ENCODE peak calls at places on chromosome 15, in five cellular contexts. F is A549, M is IMR-90, C is HepG2, Y is K562. O is an unnamed sample.

GRCh38 chr15:92645051-92645631 is 10.4 kb downstream of the FAM174B start:
- DNase-seq in C (no peak), Y (no peak), F (no peak), M (no peak), O (no peak)

GRCh38 chr15:65423977-65424679 is 1.4 kb upstream of the IGDCC4 start:
- DNase-seq in M (peak; percentile 51), C (no peak), F (no peak), Y (peak; percentile 69), O (no peak)

GRCh38 chr15:66931768-66932633 is 133.4 kb upstream of the SMAD3 start:
- DNase-seq in M (peak; percentile 63), Y (peak; percentile 57), C (peak; percentile 91), F (peak; percentile 96), O (no peak)

GRCh38 chr15:73983211-73983727 is 8.8 kb downstream of the STOML1 start:
- DNase-seq in Y (no peak), M (peak; percentile 77), C (no peak), F (no peak), O (no peak)

GRCh38 chr15:40558952-40559742 is 5.7 kb downstream of the CCDC32 start:
- DNase-seq in Y (peak; percentile 92), M (no peak), C (no peak), F (no peak), O (no peak)

GRCh38 chr15:73683624-73684536 is at the start of gene CD276:
- DNase-seq in Y (peak; percentile 59), M (peak; percentile 64), F (peak; percentile 57), C (peak; percentile 61), O (peak; percentile 80)

GRCh38 chr15:82663186-82663600 is 16.0 kb upstream of the CPEB1 start:
- DNase-seq in Y (peak; percentile 88), M (peak; percentile 31), C (peak; percentile 36), F (peak; percentile 40), O (no peak)

GRCh38 chr15:94478763-94479162 is 247.4 kb downstream of the MCTP2 start:
- DNase-seq in F (no peak), Y (no peak), M (no peak), C (no peak), O (no peak)

GRCh38 chr15:48634096-48634495 is 11.4 kb downstream of the FBN1 start:
- DNase-seq in Y (no peak), F (no peak), C (no peak), M (no peak), O (no peak)

GRCh38 chr15:34865531-34865930 is 70.2 kb upstream of the ACTC1 start:
- DNase-seq in C (no peak), F (no peak), Y (no peak), M (no peak), O (no peak)

GRCh38 chr15:85795669-85796305 is 1.1 kb upstream of the KLHL25 start:
- DNase-seq in Y (no peak), M (no peak), C (no peak), F (no peak), O (no peak)

GRCh38 chr15:73517566-73517965 is 74.6 kb downstream of the REC114 start:
- DNase-seq in C (no peak), F (no peak), Y (no peak), M (no peak), O (no peak)

GRCh38 chr15:69143756-69144436 is 16.5 kb upstream of the GLCE start:
- DNase-seq in C (no peak), F (no peak), Y (no peak), M (no peak), O (no peak)

GRCh38 chr15:64892850-64893403 is 18.8 kb upstream of the ANKDD1A start:
- DNase-seq in Y (no peak), M (no peak), C (no peak), F (no peak), O (no peak)

GRCh38 chr15:44081223-44082013 is 113.7 kb downstream of the FRMD5 start:
- DNase-seq in F (no peak), M (peak; percentile 92), Y (no peak), C (no peak), O (no peak)

GRCh38 chr15:64883997-64884511 is 27.6 kb upstream of the ANKDD1A start:
- DNase-seq in Y (no peak), F (peak; percentile 92), M (peak; percentile 97), C (no peak), O (no peak)

GRCh38 chr15:29024681-29025080 is 138.9 kb downstream of the APBA2 start:
- DNase-seq in C (no peak), M (no peak), F (no peak), Y (no peak), O (no peak)

GRCh38 chr15:96339662-96340347 is 9.3 kb downstream of the NR2F2 start:
- DNase-seq in C (no peak), M (no peak), Y (no peak), F (no peak), O (no peak)

GRCh38 chr15:38868326-38869114 is 303.9 kb upstream of the RASGRP1 start:
- DNase-seq in C (peak; percentile 11), F (peak; percentile 88), M (peak; percentile 94), Y (no peak), O (no peak)

GRCh38 chr15:74369084-74369745 is 1.8 kb upstream of the CYP11A1 start:
- DNase-seq in Y (peak; percentile 37), F (no peak), C (no peak), M (no peak), O (no peak)

GRCh38 chr15:41622901-41623300 is 37.3 kb upstream of the MGA start:
- DNase-seq in M (no peak), Y (no peak), C (no peak), F (no peak), O (no peak)

GRCh38 chr15:49637857-49638256 is 17.0 kb downstream of the DTWD1 start:
- DNase-seq in C (no peak), F (no peak), M (no peak), Y (no peak), O (no peak)

GRCh38 chr15:60582370-60583036 is 103.6 kb upstream of the ICE2 start:
- DNase-seq in F (no peak), M (peak; percentile 54), Y (no peak), C (peak; percentile 45), O (no peak)

GRCh38 chr15:69225355-69226027 is 65.1 kb downstream of the GLCE start:
- DNase-seq in M (peak; percentile 67), F (peak; percentile 14), Y (peak; percentile 7), C (peak; percentile 49), O (no peak)

GRCh38 chr15:40929730-40930429 is 740 bp downstream of the DLL4 start:
- DNase-seq in Y (peak; percentile 71), F (no peak), M (peak; percentile 64), C (no peak), O (no peak)

GRCh38 chr15:58770519-58770856 is 614 bp upstream of the MINDY2 start:
- DNase-seq in M (peak; percentile 84), F (peak; percentile 68), Y (no peak), C (no peak), O (no peak)

GRCh38 chr15:86570738-86571137 is 491.1 kb downstream of the AGBL1 start:
- DNase-seq in F (no peak), Y (no peak), M (no peak), C (no peak), O (no peak)

GRCh38 chr15:68391084-68391483 is 40.9 kb downstream of the ITGA11 start:
- DNase-seq in F (no peak), M (no peak), Y (no peak), C (no peak), O (peak; percentile 14)

GRCh38 chr15:92667291-92667904 is 11.8 kb upstream of the FAM174B start:
- DNase-seq in M (no peak), Y (no peak), C (peak; percentile 46), F (peak; percentile 57), O (no peak)

GRCh38 chr15:90560229-90560771 is 30.6 kb downstream of the CRTC3 start:
- DNase-seq in M (peak; percentile 96), Y (peak; percentile 31), F (no peak), C (no peak), O (no peak)
- H3K4me1 ChIP-seq in M (peaks cover 39% of the 10 kb centered on the region), Y (peaks cover 22% of the 10 kb centered on the region), F (peaks cover 48% of the 10 kb centered on the region), C (peaks cover 67% of the 10 kb centered on the region), O (no peaks in the 10 kb centered on the region)

DNA sequence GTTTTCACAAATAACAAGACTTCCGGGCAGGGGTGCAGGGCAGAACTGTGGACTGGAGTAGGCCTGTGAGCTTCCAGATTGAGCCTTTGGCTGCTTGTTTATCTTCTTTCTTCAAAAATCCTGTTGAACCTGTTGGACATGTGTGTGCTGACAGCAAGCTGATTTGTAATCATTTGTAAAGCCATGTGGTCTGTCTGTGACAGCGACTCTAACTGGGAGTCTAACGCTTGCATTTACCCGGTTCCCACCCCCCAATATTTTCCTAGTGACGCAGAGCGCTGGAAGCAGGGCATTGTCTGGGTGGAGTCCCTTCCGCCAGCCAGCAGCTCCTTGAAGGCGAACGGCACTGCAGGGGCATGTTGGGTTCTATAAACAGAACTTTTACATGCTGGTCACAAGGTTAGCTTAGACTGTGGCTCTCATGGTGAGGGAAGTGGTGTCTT is 85.7 kb upstream of the MYZAP start:
- DNase-seq in M (no peak), Y (no peak), F (no peak), C (no peak), O (no peak)
- TF ChIP-seq MAFK in M (no peak), Y (no peak), F (no peak), C (no peak), O (no peak)

GRCh38 chr15:88634449-88634848 is 4.4 kb upstream of the ISG20 start:
- DNase-seq in C (no peak), Y (no peak), F (no peak), M (no peak), O (no peak)
- H3K4me1 ChIP-seq in C (peaks cover 31% of the 10 kb centered on the region), Y (peaks cover 13% of the 10 kb centered on the region), F (peaks cover 62% of the 10 kb centered on the region), M (peaks cover 21% of the 10 kb centered on the region), O (peaks cover 16% of the 10 kb centered on the region)

DNA sequence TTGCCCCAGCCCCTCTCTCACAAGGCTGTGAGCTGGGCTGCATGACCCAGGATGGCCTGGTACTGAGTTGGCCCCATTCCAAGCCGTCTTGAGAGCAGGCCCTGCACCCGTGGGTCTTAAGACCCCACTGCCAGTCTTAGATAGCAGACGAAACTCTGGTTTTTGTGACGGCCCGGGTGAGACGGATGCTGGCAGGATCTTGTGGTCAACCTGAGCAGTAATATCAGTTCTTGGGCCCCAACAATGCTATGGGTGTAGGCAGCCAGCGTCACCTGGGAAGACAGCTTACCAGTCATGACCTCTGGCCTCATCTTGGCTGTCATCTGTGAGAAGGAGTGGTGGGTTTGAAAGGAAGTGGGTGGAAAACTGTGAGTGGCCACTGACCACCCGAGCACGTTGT is 305.8 kb downstream of the ARRDC4 start:
- DNase-seq in Y (no peak), C (no peak), M (no peak), F (no peak), O (no peak)
- TF ChIP-seq MAFK in Y (no peak), C (no peak), M (no peak), F (no peak), O (no peak)

GRCh38 chr15:51094606-51095569 is at the start of gene TNFAIP8L3:
- DNase-seq in F (peak; percentile 44), C (peak; percentile 7), M (no peak), Y (no peak), O (no peak)

GRCh38 chr15:51093865-51094605 is 671 bp downstream of the TNFAIP8L3 start:
- DNase-seq in C (peak; percentile 40), Y (no peak), M (no peak), F (peak; percentile 46), O (no peak)

GRCh38 chr15:51092480-51092879 is 2.2 kb downstream of the TNFAIP8L3 start:
- DNase-seq in M (no peak), Y (no peak), F (no peak), C (no peak), O (no peak)

GRCh38 chr15:51095681-51096331 is 1.1 kb upstream of the TNFAIP8L3 start:
- DNase-seq in F (no peak), C (no peak), Y (no peak), M (no peak), O (no peak)

GRCh38 chr15:51093488-51093864 is 1.2 kb downstream of the TNFAIP8L3 start:
- DNase-seq in F (no peak), M (no peak), Y (no peak), C (no peak), O (no peak)
- H3K4me1 ChIP-seq in F (peaks cover 12% of the 10 kb centered on the region), M (peaks cover 2% of the 10 kb centered on the region), Y (no peaks in the 10 kb centered on the region), C (peaks cover 43% of the 10 kb centered on the region), O (peaks cover 4% of the 10 kb centered on the region)

O was measured in H1.